ENCODE peak calls at places on chromosome 1, in seven cellular contexts. W, X, V, C, F, Y and T are unnamed samples.

GRCh38 chr1:112701227-112702066 is 5.5 kb downstream of the RHOC start:
- DNase-seq in W (no peak), X (no peak), V (no peak), C (no peak), F (no peak), Y (no peak), T (no peak)

GRCh38 chr1:119988316-119989067 is 81.0 kb downstream of the NOTCH2 start:
- DNase-seq in W (no peak), X (no peak), V (peak; percentile 14), C (no peak), F (no peak), Y (no peak), T (no peak)

GRCh38 chr1:203520315-203520714 is 26.4 kb downstream of the OPTC start:
- DNase-seq in W (no peak), X (no peak), V (no peak), C (no peak), F (no peak), Y (no peak), T (peak; percentile 62)

GRCh38 chr1:3465935-3466321 is 11.5 kb downstream of the ARHGEF16 start:
- DNase-seq in W (no peak), X (no peak), V (no peak), C (no peak), F (no peak), Y (no peak), T (no peak)

GRCh38 chr1:14765773-14766172 is 167.3 kb downstream of the KAZN start:
- DNase-seq in W (no peak), X (no peak), V (no peak), C (no peak), F (no peak), Y (no peak), T (no peak)

GRCh38 chr1:87155648-87156047 is 173.0 kb upstream of the LMO4 start:
- DNase-seq in W (no peak), X (no peak), V (no peak), C (no peak), F (no peak), Y (no peak), T (no peak)

GRCh38 chr1:243292117-243292516 is 36.3 kb downstream of the SDCCAG8 start:
- DNase-seq in W (no peak), X (no peak), V (no peak), C (no peak), F (no peak), Y (no peak), T (no peak)

GRCh38 chr1:198157847-198158765 is 1.3 kb downstream of the NEK7 start:
- DNase-seq in W (peak; percentile 39), X (no peak), V (peak; percentile 83), C (no peak), F (no peak), Y (no peak), T (peak; percentile 60)